ENCODE peak calls at places on chromosomes 5 and 9, in seven cellular contexts. G is tibial artery, R is WERI-Rb-1, Z is tibial nerve, C is breast epithelium, X is stomach, L is PC-9. A is an unnamed sample. For H3K27me3, the result is how much of the 10 kb centered on the place peaks cover.

GRCh38 chr5:148457183-148457620 is 73.4 kb downstream of the FBXO38 start:
- DNase-seq in G (no peak), R (peak), Z (no peak), C (no peak), X (no peak), L (no peak), A (no peak)

GRCh38 chr9:108012886-108013665 is 523.5 kb upstream of the KLF4 start:
- DNase-seq in G (no peak), R (no peak), Z (no peak), C (no peak), X (no peak), L (no peak), A (no peak)

GRCh38 chr9:132651259-132651658 is 18.5 kb downstream of the DDX31 start:
- DNase-seq in G (no peak), R (peak), Z (no peak), C (no peak), X (no peak), L (peak), A (no peak)

GRCh38 chr5:68759593-68759992 is 334.2 kb upstream of the SLC30A5 start:
- DNase-seq in G (no peak), R (no peak), Z (no peak), C (no peak), X (no peak), L (no peak), A (no peak)

GRCh38 chr5:11622785-11623184 is 281.5 kb downstream of the CTNND2 start:
- DNase-seq in G (no peak), R (no peak), Z (no peak), C (no peak), X (no peak), L (no peak), A (no peak)

GRCh38 chr5:9519537-9519936 is 26.3 kb downstream of the SEMA5A start:
- DNase-seq in G (peak), R (no peak), Z (no peak), C (peak), X (no peak), L (no peak), A (no peak)

GRCh38 chr5:181217805-181218065 is 5.3 kb upstream of the TRIM41 start:
- DNase-seq in G (no peak), R (no peak), Z (no peak), C (no peak), X (no peak), L (no peak), A (no peak)

GRCh38 chr5:75907651-75908050 is 175.5 kb upstream of the SV2C start:
- DNase-seq in G (no peak), R (no peak), Z (no peak), C (no peak), X (no peak), L (no peak), A (no peak)

GRCh38 chr5:65121880-65122436 is 353.2 kb downstream of the CWC27 start:
- DNase-seq in G (no peak), R (no peak), Z (no peak), C (no peak), X (no peak), L (no peak), A (no peak)

GRCh38 chr9:117929873-117930272 is 225.7 kb downstream of the TLR4 start:
- DNase-seq in G (no peak), R (no peak), Z (no peak), C (no peak), X (no peak), L (no peak), A (no peak)

GRCh38 chr5:43039468-43040286 is 442 bp downstream of the ANXA2R start:
- DNase-seq in G (peak), R (peak), Z (peak), C (no peak), X (peak), L (peak), A (no peak)

GRCh38 chr5:149646564-149646963 is 65.3 kb downstream of the ARHGEF37 start:
- DNase-seq in G (no peak), R (peak), Z (no peak), C (no peak), X (no peak), L (no peak), A (no peak)

GRCh38 chr9:34451545-34451944 is 6.8 kb downstream of the FAM219A start:
- DNase-seq in G (no peak), R (no peak), Z (no peak), C (no peak), X (no peak), L (peak), A (no peak)

GRCh38 chr9:120965344-120966004 is 38.9 kb upstream of the TRAF1 start:
- DNase-seq in G (peak), R (no peak), Z (no peak), C (peak), X (no peak), L (no peak), A (peak)

GRCh38 chr5:57764479-57765089 is 282.0 kb upstream of the ACTBL2 start:
- DNase-seq in G (no peak), R (no peak), Z (no peak), C (no peak), X (no peak), L (no peak), A (no peak)

GRCh38 chr5:73443725-73444498 is 4.7 kb downstream of the FOXD1 start:
- DNase-seq in G (no peak), R (no peak), Z (no peak), C (no peak), X (no peak), L (no peak), A (no peak)

GRCh38 chr5:148791334-148791667 is 35.1 kb upstream of the ADRB2 start:
- DNase-seq in G (no peak), R (no peak), Z (no peak), C (no peak), X (no peak), L (no peak), A (no peak)

GRCh38 chr9:119963258-119963797 is 594.1 kb upstream of the BRINP1 start:
- DNase-seq in G (no peak), R (no peak), Z (no peak), C (peak), X (no peak), L (no peak), A (no peak)

GRCh38 chr9:129558551-129559505 is 62.1 kb downstream of the C9orf50 start:
- DNase-seq in G (no peak), R (peak), Z (no peak), C (no peak), X (peak), L (no peak), A (no peak)

GRCh38 chr5:146751781-146752401 is 126.7 kb downstream of the PPP2R2B start:
- DNase-seq in G (no peak), R (no peak), Z (no peak), C (no peak), X (peak), L (no peak), A (no peak)

GRCh38 chr5:151094861-151095260 is 14.0 kb upstream of the TNIP1 start:
- DNase-seq in G (no peak), R (no peak), Z (no peak), C (no peak), X (no peak), L (no peak), A (no peak)

GRCh38 chr9:137679249-137679648 is 60.4 kb downstream of the EHMT1 start:
- DNase-seq in G (no peak), R (no peak), Z (no peak), C (no peak), X (no peak), L (no peak), A (no peak)

GRCh38 chr5:108382784-108383358 is 973 bp upstream of the FBXL17 start:
- DNase-seq in G (no peak), R (no peak), Z (no peak), C (no peak), X (no peak), L (peak), A (no peak)

GRCh38 chr9:113682297-113682771 is 193.8 kb upstream of the ZNF618 start:
- DNase-seq in G (peak), R (peak), Z (peak), C (peak), X (peak), L (no peak), A (peak)

GRCh38 chr9:113581865-113582697 is 118.6 kb downstream of the RGS3 start:
- DNase-seq in G (peak), R (no peak), Z (peak), C (peak), X (peak), L (no peak), A (peak)

GRCh38 chr5:168301593-168302388 is 10.3 kb downstream of the WWC1 start:
- DNase-seq in G (no peak), R (no peak), Z (no peak), C (no peak), X (peak), L (peak), A (no peak)

GRCh38 chr9:64773491-64773931 is 511.5 kb downstream of the FOXD4L5 start:
- DNase-seq in G (no peak), R (peak), Z (peak), C (no peak), X (peak), L (no peak), A (no peak)

GRCh38 chr5:142095651-142096330 is 12.8 kb upstream of the NDFIP1 start:
- DNase-seq in G (peak), R (no peak), Z (no peak), C (peak), X (no peak), L (no peak), A (no peak)

GRCh38 chr9:6106576-6107339 is 91.3 kb upstream of the RANBP6 start:
- DNase-seq in G (no peak), R (peak), Z (no peak), C (no peak), X (no peak), L (peak), A (peak)
- TF ChIP-seq CTCF in G (peak), R (peak), Z (peak), C (no peak), X (no peak), L (no peak), A (peak)

GRCh38 chr5:71861682-71862457 is 142.8 kb downstream of the CARTPT start:
- DNase-seq in G (no peak), R (peak), Z (no peak), C (no peak), X (no peak), L (no peak), A (no peak)
- H3K27me3 ChIP-seq in G (under half), R (under half), Z (under half), C (under half), X (under half), L (under half), A (under half)

GRCh38 chr5:96079075-96079474 is 117.4 kb upstream of the ELL2 start:
- DNase-seq in G (no peak), R (no peak), Z (no peak), C (no peak), X (no peak), L (peak), A (no peak)
- H3K27ac ChIP-seq in G (no peak), R (no peak), Z (no peak), C (no peak), X (no peak), L (peak), A (no peak)

GRCh38 chr5:122515709-122516431 is 203.8 kb downstream of the SNCAIP start:
- DNase-seq in G (peak), R (peak), Z (no peak), C (no peak), X (peak), L (peak), A (no peak)
- TF ChIP-seq CTCF in G (peak), R (peak), Z (peak), C (peak), X (peak), L (peak), A (peak)

GRCh38 chr5:6454628-6455053 is 6.0 kb downstream of the UBE2QL1 start:
- DNase-seq in G (no peak), R (no peak), Z (no peak), C (no peak), X (no peak), L (no peak), A (no peak)
- H3K27me3 ChIP-seq in G (under half), R (under half), Z (under half), C (under half), X (half or more), L (half or more), A (under half)

DNA sequence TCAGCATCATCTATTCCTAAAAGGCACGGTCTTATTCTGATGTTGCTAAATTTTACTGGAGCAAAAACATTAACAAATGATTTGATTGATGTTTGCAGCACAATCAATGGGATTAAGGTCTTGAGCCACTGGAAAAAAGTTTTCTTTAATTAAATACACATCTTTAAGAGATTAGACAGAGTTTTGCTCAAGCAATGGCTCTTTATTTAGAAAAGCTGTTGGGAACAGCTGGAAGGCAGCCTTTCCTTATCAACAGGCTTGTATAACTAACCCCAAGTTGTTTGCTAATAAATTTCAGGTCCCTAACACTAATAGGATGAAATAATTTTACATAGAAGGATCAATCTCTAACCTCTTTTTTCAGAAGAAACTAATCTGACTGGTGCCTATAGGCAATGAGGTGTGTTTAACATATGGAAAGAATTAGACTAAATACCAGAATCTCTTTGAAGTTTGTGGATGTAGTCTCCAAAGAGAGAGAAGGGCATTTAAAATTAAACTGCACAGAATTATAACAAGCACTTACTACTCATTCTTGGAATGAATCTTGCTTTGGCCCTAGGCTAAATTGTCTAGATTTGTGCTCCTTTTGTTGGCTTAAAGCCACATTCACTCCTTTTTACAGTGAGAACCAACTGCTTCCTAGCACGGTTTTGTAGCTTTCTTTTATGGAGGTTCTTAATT is 67.3 kb upstream of the TNFAIP8 start:
- DNase-seq in G (no peak), R (no peak), Z (no peak), C (no peak), X (no peak), L (peak), A (no peak)
- H3K27ac ChIP-seq in G (peak), R (peak), Z (no peak), C (no peak), X (no peak), L (peak), A (no peak)

GRCh38 chr5:15290953-15291352 is 209.0 kb upstream of the FBXL7 start:
- DNase-seq in G (no peak), R (peak), Z (no peak), C (no peak), X (no peak), L (no peak), A (no peak)
- TF ChIP-seq CTCF in G (no peak), R (peak), Z (no peak), C (no peak), X (no peak), L (no peak), A (no peak)

GRCh38 chr5:123095694-123096120 is 6.7 kb downstream of the PRDM6 start:
- DNase-seq in G (no peak), R (no peak), Z (no peak), C (no peak), X (no peak), L (no peak), A (no peak)
- H3K27me3 ChIP-seq in G (under half), R (half or more), Z (under half), C (half or more), X (half or more), L (under half), A (half or more)

GRCh38 chr9:76297721-76298239 is 96.4 kb downstream of the RFK start:
- DNase-seq in G (peak), R (no peak), Z (peak), C (peak), X (no peak), L (no peak), A (no peak)

GRCh38 chr9:76296561-76297276 is 97.5 kb downstream of the RFK start:
- DNase-seq in G (no peak), R (no peak), Z (no peak), C (no peak), X (no peak), L (no peak), A (no peak)

GRCh38 chr9:76302543-76302942 is 91.7 kb downstream of the RFK start:
- DNase-seq in G (no peak), R (no peak), Z (no peak), C (no peak), X (no peak), L (no peak), A (no peak)

GRCh38 chr9:76294301-76294700 is 99.9 kb downstream of the RFK start:
- DNase-seq in G (no peak), R (no peak), Z (no peak), C (no peak), X (no peak), L (no peak), A (no peak)

DNA sequence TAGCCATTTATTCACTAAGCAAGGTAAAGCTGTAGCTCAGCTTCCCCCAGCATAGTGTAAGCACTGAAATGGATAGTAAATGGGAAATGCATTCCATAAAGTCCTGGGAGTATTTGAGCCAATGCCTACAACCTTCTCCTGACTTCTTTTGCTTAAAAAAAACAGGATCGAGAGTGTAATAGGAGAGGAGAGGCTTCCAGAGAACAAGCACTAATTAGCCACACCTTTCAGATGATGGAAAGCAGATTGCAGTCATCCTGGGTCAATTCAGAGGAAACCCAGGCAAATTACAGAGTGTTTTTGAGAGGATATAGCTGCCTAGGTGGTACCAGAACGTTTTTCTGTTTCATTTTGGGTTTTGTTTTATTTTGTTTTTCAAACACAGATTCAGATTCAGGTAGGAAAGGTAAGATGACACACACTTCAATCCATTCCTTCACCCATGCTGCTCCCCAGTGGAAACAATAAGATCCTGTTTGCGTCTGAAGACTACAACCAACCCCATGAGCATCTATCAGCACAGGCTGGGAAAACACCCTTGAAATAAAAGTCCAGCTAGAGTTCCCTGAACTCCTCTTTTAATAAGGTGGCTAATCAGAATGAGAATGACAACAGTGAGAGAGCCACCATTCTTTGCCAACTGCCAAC is 95.6 kb downstream of the RFK start:
- DNase-seq in G (no peak), R (no peak), Z (no peak), C (no peak), X (no peak), L (no peak), A (no peak)
- H3K27ac ChIP-seq in G (no peak), R (no peak), Z (peak), C (peak), X (peak), L (no peak), A (no peak)

DNA sequence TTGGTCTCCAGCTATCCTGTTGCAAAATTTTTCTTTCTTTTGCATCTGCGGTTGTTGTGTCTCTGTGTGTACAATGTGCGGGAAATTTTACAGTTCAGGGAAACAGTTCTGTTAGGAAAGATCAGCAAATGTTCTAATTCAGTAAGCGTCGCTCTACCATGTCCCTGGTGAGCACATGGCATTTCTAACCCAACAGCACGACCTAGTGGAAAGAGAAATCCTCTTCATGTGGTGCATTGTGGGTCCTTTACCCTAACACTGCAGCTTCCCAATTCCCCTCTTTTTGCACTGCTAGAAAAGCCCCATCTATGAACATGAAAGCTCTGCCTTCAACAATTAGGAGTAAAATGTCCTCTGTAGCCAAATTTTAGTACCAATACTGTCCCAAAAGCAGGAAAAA is 974.2 kb upstream of the CDH9 start:
- DNase-seq in G (no peak), R (no peak), Z (no peak), C (no peak), X (no peak), L (no peak), A (no peak)
- TF ChIP-seq CTCF in G (no peak), R (peak), Z (no peak), C (no peak), X (no peak), L (peak), A (no peak)